ENCODE peak calls at places on chromosome 9, in nine cellular contexts. N is GM23248, E is fibroblast of lung, D is hepatocyte, Z is astrocyte, F is endothelial cell of umbilical vein, A is IMR-90, L is PC-3, T is neural progenitor cell. R is an unnamed sample.

GRCh38 chr9:6538666-6539071 is 106.9 kb downstream of the GLDC start:
- DNase-seq in D (no peak), N (peak; percentile 67), E (peak; percentile 60), T (no peak), F (no peak), Z (peak; percentile 50), A (peak; percentile 57), L (no peak), R (peak; percentile 91)

GRCh38 chr9:131546336-131547084 is 1.2 kb downstream of the PRRT1B start:
- DNase-seq in T (no peak), F (peak; percentile 15), E (peak; percentile 18), N (peak; percentile 41), L (peak; percentile 56), D (no peak), A (peak; percentile 12), Z (no peak), R (no peak)

GRCh38 chr9:114361542-114361941 is 26.2 kb downstream of the AKNA start:
- DNase-seq in F (no peak), L (no peak), D (no peak), T (no peak), A (no peak), E (no peak), Z (no peak), N (no peak), R (no peak)

GRCh38 chr9:133286523-133286922 is 11.5 kb upstream of the ABO start:
- DNase-seq in T (no peak), Z (peak; percentile 2), L (peak; percentile 3), D (no peak), N (peak; percentile 11), A (no peak), E (peak; percentile 8), F (peak; percentile 16), R (peak; percentile 33)

GRCh38 chr9:31347082-31347617 is 1037.3 kb upstream of the ACO1 start:
- DNase-seq in N (peak; percentile 30), D (no peak), L (no peak), T (no peak), F (peak; percentile 83), Z (no peak), A (no peak), E (peak; percentile 3), R (peak; percentile 5)

GRCh38 chr9:92328225-92328624 is 2.5 kb downstream of the CENPP start:
- DNase-seq in D (peak; percentile 57), A (peak; percentile 78), Z (peak; percentile 47), E (peak; percentile 60), L (peak; percentile 46), T (peak; percentile 16), N (peak; percentile 82), F (peak; percentile 43), R (peak; percentile 31)

GRCh38 chr9:7592321-7593319 is 207.0 kb downstream of the DMAC1 start:
- DNase-seq in A (no peak), L (no peak), N (no peak), D (no peak), Z (no peak), E (no peak), F (peak; percentile 6), T (peak; percentile 26), R (no peak)

GRCh38 chr9:79621916-79622575 is 50.3 kb downstream of the TLE4 start:
- DNase-seq in L (no peak), D (no peak), Z (no peak), N (no peak), E (peak; percentile 38), F (no peak), A (no peak), T (no peak), R (no peak)

GRCh38 chr9:106717686-106718085 is 145.3 kb upstream of the ZNF462 start:
- DNase-seq in A (peak; percentile 80), F (peak; percentile 12), E (peak; percentile 87), Z (peak; percentile 85), D (peak; percentile 33), N (peak; percentile 58), L (peak; percentile 78), T (no peak), R (peak; percentile 81)

GRCh38 chr9:128689820-128690683 is 1.0 kb downstream of the SET start:
- DNase-seq in T (peak; percentile 79), E (peak; percentile 53), D (peak; percentile 80), N (peak; percentile 74), F (peak; percentile 15), Z (no peak), L (no peak), A (peak; percentile 37), R (peak; percentile 45)

GRCh38 chr9:91347370-91347769 is 14.3 kb downstream of the AUH start:
- DNase-seq in T (no peak), L (no peak), E (no peak), D (no peak), N (no peak), Z (no peak), A (no peak), F (no peak), R (no peak)

GRCh38 chr9:130379649-130379970 is 65.2 kb upstream of the ASS1 start:
- DNase-seq in A (no peak), E (no peak), T (no peak), L (no peak), N (no peak), D (no peak), F (no peak), Z (no peak), R (no peak)

GRCh38 chr9:95316274-95316673 is 1.2 kb downstream of the FANCC start:
- DNase-seq in A (no peak), Z (no peak), T (peak; percentile 28), F (no peak), E (no peak), D (no peak), L (no peak), N (no peak), R (no peak)

GRCh38 chr9:137969008-137969407 is 91.4 kb downstream of the CACNA1B start:
- DNase-seq in D (peak; percentile 1), N (no peak), T (no peak), E (no peak), F (no peak), Z (no peak), L (no peak), A (no peak), R (no peak)

GRCh38 chr9:116860509-116861120 is 173.5 kb downstream of the TRIM32 start:
- DNase-seq in N (peak; percentile 79), Z (peak; percentile 20), A (peak; percentile 63), T (peak; percentile 85), E (peak; percentile 38), F (peak; percentile 11), D (peak; percentile 84), L (peak; percentile 54), R (peak; percentile 66)

DNA sequence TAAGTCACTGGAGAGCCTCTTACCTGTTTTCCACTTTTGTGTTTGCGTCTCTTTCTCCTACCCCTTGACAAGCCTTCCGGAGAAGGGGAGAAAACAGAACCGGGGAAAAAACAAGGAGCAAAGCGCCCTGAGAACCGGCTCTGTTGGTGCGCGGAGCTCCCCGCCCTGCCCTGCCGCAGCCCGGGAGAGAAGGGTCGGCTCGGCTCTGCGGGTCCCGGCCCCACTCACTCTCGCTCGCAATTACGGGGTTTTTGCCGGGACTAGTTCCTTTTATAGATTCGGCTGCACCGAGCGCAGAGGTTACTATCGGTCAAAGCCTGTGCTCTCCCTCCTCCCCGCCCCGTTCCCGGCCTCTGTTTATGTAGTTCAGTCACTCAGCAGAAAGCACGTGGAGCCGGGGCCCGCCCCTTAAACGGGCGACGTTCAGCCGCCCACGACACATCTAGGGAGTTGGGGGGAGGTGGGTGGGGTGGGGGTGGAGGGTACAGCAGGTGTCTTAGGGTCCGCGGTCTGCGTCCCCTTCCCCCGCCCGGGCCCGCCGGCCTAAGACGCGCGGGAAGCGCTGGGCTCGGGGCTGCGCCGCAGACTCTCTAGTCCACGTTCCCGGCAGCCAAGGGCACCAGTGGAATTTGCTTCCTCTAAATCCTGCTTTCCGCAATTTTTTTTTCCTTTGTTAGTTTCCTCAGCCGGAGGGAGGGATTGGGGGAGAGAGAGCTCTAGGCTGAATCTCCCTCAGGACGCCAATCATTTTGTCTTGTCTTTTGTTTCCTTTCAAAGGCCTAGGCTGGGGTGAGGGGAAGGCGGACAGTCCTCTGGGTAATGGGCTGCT is at the start of gene ABCA1:
- DNase-seq in F (peak; percentile 82), A (peak; percentile 83), E (peak; percentile 88), N (peak; percentile 84), Z (peak; percentile 79), L (peak; percentile 58), D (peak; percentile 95), T (peak; percentile 94), R (peak; percentile 69)
- H2AFZ ChIP-seq in F (peak within 1 kb of the TSS; percentile 84), A (peak within 1 kb of the TSS; percentile 86), E (peak within 1 kb of the TSS; percentile 61), N (peak within 1 kb of the TSS; percentile 65), Z (peak within 1 kb of the TSS; percentile 38), L (peak within 1 kb of the TSS; percentile 76), D (peak within 1 kb of the TSS; percentile 43), T (peak within 1 kb of the TSS; percentile 91), R (peak within 1 kb of the TSS; percentile 87)

DNA sequence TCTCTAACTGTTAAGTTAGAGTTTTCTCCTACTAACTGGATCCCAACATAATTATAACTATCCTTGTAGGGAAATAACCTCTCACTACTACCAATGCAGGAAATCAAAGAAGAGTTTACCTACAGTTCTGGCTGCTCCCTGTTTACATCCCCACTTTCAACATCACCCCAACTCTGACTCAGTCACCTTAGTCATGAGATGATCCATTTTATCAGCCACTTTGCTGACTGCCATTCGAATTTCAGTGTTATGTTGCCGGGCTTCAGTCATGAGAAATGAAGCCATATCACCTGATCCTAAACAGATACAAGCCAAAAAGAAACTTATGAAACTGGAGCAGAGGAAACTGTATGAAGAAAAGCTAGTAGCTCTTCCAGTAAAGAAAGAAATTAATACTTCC is 33.7 kb downstream of the SLC31A2 start:
- DNase-seq in A (peak; percentile 49), T (no peak), L (peak; percentile 8), F (no peak), N (peak; percentile 73), Z (no peak), E (no peak), D (no peak), R (peak; percentile 84)
- H2AFZ ChIP-seq in A (no peak overlapping the region), T (no peak overlapping the region), L (no peak overlapping the region), F (no peak overlapping the region), N (no peak overlapping the region), Z (no peak overlapping the region), E (no peak overlapping the region), D (no peak overlapping the region), R (no peak overlapping the region)

GRCh38 chr9:125558453-125559084 is 148.4 kb downstream of the MAPKAP1 start:
- DNase-seq in D (peak; percentile 84), T (peak; percentile 86), Z (peak; percentile 60), F (peak; percentile 78), N (peak; percentile 86), A (peak; percentile 83), E (peak; percentile 69), L (peak; percentile 70), R (peak; percentile 54)
- H2AFZ ChIP-seq in D (no peak overlapping the region), T (no peak overlapping the region), Z (no peak overlapping the region), F (no peak overlapping the region), N (no peak overlapping the region), A (no peak overlapping the region), E (no peak overlapping the region), L (no peak overlapping the region), R (no peak overlapping the region)

DNA sequence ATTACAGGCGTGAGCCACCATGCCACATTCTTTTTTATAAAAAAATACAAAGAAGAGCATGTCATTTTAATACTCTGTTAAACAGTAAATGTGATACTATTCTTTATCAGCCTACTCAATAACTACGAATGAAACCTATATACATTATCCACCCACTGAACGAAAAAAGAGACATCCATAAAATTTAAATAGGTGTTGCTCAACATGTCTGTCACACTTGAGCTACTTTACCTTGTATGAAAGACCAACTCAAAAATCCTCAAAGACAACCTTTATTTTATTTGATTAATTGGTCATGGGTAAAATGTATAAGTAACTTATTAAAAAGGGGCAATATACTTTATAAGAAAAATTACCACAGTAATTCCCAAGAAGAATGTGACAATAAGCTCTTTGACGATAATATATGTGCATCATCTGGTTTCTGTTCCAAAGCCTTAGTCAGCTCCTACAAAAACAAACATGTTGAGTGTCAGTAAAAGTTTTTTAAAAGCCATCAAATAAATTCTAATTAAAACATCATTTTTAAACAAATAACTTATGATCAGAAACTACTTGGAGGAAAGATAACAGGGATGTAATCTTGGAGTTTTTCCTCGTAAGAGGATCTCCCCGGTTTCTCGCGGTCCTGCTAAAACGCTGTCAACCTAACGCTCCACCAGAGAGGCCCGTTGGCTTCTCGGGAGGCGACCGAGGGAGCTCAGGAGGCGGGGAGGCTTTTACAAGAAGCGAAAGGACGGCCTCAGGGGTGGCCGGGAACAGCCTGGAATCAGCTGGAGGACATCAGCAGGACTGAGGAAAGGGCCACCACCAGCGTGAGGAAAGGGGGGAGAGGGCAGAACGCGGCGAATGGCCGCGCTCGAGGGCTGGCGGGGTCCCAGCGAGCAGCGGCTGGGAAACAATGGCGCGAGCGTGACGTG is 13.5 kb upstream of the ANKRD18B start:
- DNase-seq in E (peak; percentile 67), T (peak; percentile 76), N (peak; percentile 82), D (peak; percentile 74), L (peak; percentile 58), Z (peak; percentile 42), A (peak; percentile 62), F (peak; percentile 78), R (peak; percentile 77)
- H2AFZ ChIP-seq in E (peak overlapping the region; percentile 84), T (peak overlapping the region; percentile 87), N (peak overlapping the region; percentile 87), D (peak overlapping the region; percentile 91), L (peak overlapping the region; percentile 98), Z (peak overlapping the region; percentile 93), A (peak overlapping the region; percentile 96), F (peak overlapping the region; percentile 97), R (peak overlapping the region; percentile 97)

R was measured in mammary epithelial cell.